ENCODE peak calls at places on chromosomes 7 and 10, in six cellular contexts. T, Q, H, X, Y and L are unnamed samples.

GRCh38 chr10:126481181-126481580 is 92.9 kb upstream of the ADAM12 start:
- DNase-seq in X (no peak), H (peak; percentile 75), Y (no peak), Q (no peak), T (no peak), L (no peak)

GRCh38 chr7:50652400-50653115 is 87.4 kb upstream of the DDC start:
- DNase-seq in H (no peak), T (no peak), X (peak; percentile 23), Y (no peak), Q (no peak), L (no peak)

GRCh38 chr7:46486264-46487206 is 565.5 kb upstream of the IGFBP3 start:
- DNase-seq in T (no peak), X (peak; percentile 81), Q (no peak), Y (no peak), H (peak; percentile 80), L (no peak)

GRCh38 chr7:47045592-47045991 is 536.3 kb downstream of the TNS3 start:
- DNase-seq in X (peak; percentile 34), T (no peak), Q (no peak), Y (no peak), H (no peak), L (no peak)

GRCh38 chr10:59700709-59701108 is 8.9 kb downstream of the SLC16A9 start:
- DNase-seq in X (no peak), Q (no peak), Y (no peak), T (no peak), H (no peak), L (no peak)

GRCh38 chr10:24901686-24902399 is 50.6 kb downstream of the PRTFDC1 start:
- DNase-seq in T (no peak), H (peak; percentile 93), Q (no peak), Y (peak; percentile 20), X (peak; percentile 93), L (no peak)

GRCh38 chr10:28872592-28873165 is 195.4 kb downstream of the BAMBI start:
- DNase-seq in Y (no peak), H (no peak), X (no peak), Q (no peak), T (no peak), L (no peak)

GRCh38 chr10:70656489-70656888 is 15.8 kb upstream of the ADAMTS14 start:
- DNase-seq in Q (peak; percentile 68), H (peak; percentile 100), T (no peak), X (peak; percentile 95), Y (no peak), L (peak; percentile 57)

GRCh38 chr10:28600056-28600455 is 67.1 kb downstream of the WAC start:
- DNase-seq in X (no peak), Q (no peak), Y (no peak), T (no peak), H (no peak), L (no peak)

GRCh38 chr7:112162161-112163020 is 43.8 kb downstream of the DOCK4 start:
- DNase-seq in T (no peak), X (no peak), Q (no peak), Y (no peak), H (peak; percentile 58), L (no peak)